ENCODE peak calls at places on chromosomes 11 and 22, in seven cellular contexts. W, F, A, L, T, Z and Q are unnamed samples.

GRCh38 chr11:64519541-64519940 is 71.5 kb upstream of the SLC22A12 start:
- DNase-seq in W (no peak), F (no peak), A (no peak), L (no peak), T (no peak), Z (no peak), Q (no peak)

GRCh38 chr11:93221539-93221938 is 23.7 kb upstream of the SLC36A4 start:
- DNase-seq in W (no peak), F (no peak), A (no peak), L (peak), T (no peak), Z (no peak), Q (no peak)

GRCh38 chr11:69280994-69281393 is 13.0 kb upstream of the MYEOV start:
- DNase-seq in W (no peak), F (no peak), A (peak), L (no peak), T (no peak), Z (no peak), Q (peak)

GRCh38 chr11:36155770-36156485 is 133.3 kb downstream of the COMMD9 start:
- DNase-seq in W (no peak), F (no peak), A (no peak), L (no peak), T (no peak), Z (no peak), Q (no peak)

GRCh38 chr11:19864141-19865120 is 151.8 kb downstream of the NAV2 start:
- DNase-seq in W (no peak), F (no peak), A (peak), L (no peak), T (no peak), Z (no peak), Q (no peak)

GRCh38 chr11:118055966-118056365 is 20.9 kb upstream of the TMPRSS4 start:
- DNase-seq in W (no peak), F (no peak), A (no peak), L (peak), T (no peak), Z (no peak), Q (no peak)

GRCh38 chr11:44316388-44317240 is 6.7 kb upstream of the ALX4 start:
- DNase-seq in W (no peak), F (no peak), A (no peak), L (no peak), T (no peak), Z (no peak), Q (no peak)

GRCh38 chr22:42716649-42717127 is 4.0 kb downstream of the A4GALT start:
- DNase-seq in W (no peak), F (peak), A (no peak), L (peak), T (no peak), Z (no peak), Q (no peak)

GRCh38 chr11:9906043-9906791 is 242.3 kb downstream of the SWAP70 start:
- DNase-seq in W (no peak), F (no peak), A (peak), L (no peak), T (no peak), Z (no peak), Q (no peak)

GRCh38 chr11:78860720-78861422 is 286.2 kb upstream of the NARS2 start:
- DNase-seq in W (no peak), F (no peak), A (peak), L (no peak), T (peak), Z (no peak), Q (no peak)

GRCh38 chr11:33329705-33330329 is 72.6 kb downstream of the HIPK3 start:
- DNase-seq in W (no peak), F (peak), A (peak), L (peak), T (peak), Z (peak), Q (peak)

GRCh38 chr11:120659076-120659475 is 147.5 kb downstream of the GRIK4 start:
- DNase-seq in W (no peak), F (no peak), A (no peak), L (no peak), T (no peak), Z (no peak), Q (no peak)

GRCh38 chr11:70508231-70508480 is 109.8 kb downstream of the CTTN start:
- DNase-seq in W (no peak), F (no peak), A (no peak), L (no peak), T (no peak), Z (no peak), Q (no peak)

GRCh38 chr11:96464695-96465307 is 75.0 kb downstream of the JRKL start:
- DNase-seq in W (no peak), F (peak), A (peak), L (no peak), T (no peak), Z (no peak), Q (no peak)

GRCh38 chr11:68798221-68798813 is 43.4 kb downstream of the CPT1A start:
- DNase-seq in W (no peak), F (peak), A (no peak), L (peak), T (peak), Z (peak), Q (peak)

GRCh38 chr22:17103351-17103750 is 17.8 kb downstream of the TMEM121B start:
- DNase-seq in W (no peak), F (peak), A (no peak), L (no peak), T (no peak), Z (no peak), Q (no peak)

GRCh38 chr22:30301995-30302809 is 12.9 kb upstream of the CASTOR1 start:
- DNase-seq in W (peak), F (no peak), A (no peak), L (peak), T (no peak), Z (no peak), Q (peak)

GRCh38 chr22:22578702-22579424 is 19.8 kb upstream of the PRAME start:
- DNase-seq in W (peak), F (no peak), A (peak), L (no peak), T (no peak), Z (no peak), Q (peak)

GRCh38 chr22:36197065-36197440 is 4.6 kb downstream of the APOL4 start:
- DNase-seq in W (peak), F (no peak), A (peak), L (peak), T (no peak), Z (no peak), Q (no peak)

GRCh38 chr11:114379394-114380069 is 20.8 kb downstream of the C11orf71 start:
- DNase-seq in W (no peak), F (no peak), A (no peak), L (no peak), T (no peak), Z (no peak), Q (no peak)

GRCh38 chr11:102157219-102157618 is 47.0 kb downstream of the YAP1 start:
- DNase-seq in W (peak), F (no peak), A (peak), L (peak), T (no peak), Z (no peak), Q (peak)

GRCh38 chr11:118211006-118211405 is 13.8 kb downstream of the JAML start:
- DNase-seq in W (no peak), F (no peak), A (peak), L (no peak), T (no peak), Z (no peak), Q (no peak)

GRCh38 chr22:24950272-24950902 is 2.1 kb upstream of the KIAA1671 start:
- DNase-seq in W (no peak), F (no peak), A (peak), L (no peak), T (no peak), Z (no peak), Q (peak)

GRCh38 chr22:26610983-26611382 is 6.8 kb downstream of the CRYBB1 start:
- DNase-seq in W (no peak), F (no peak), A (no peak), L (no peak), T (peak), Z (no peak), Q (no peak)

GRCh38 chr11:124886978-124887666 is 10.5 kb downstream of the ROBO4 start:
- DNase-seq in W (no peak), F (no peak), A (no peak), L (no peak), T (no peak), Z (no peak), Q (no peak)

GRCh38 chr11:45457649-45458048 is 171.5 kb upstream of the SYT13 start:
- DNase-seq in W (no peak), F (no peak), A (peak), L (no peak), T (no peak), Z (no peak), Q (no peak)

GRCh38 chr11:110126936-110127335 is 33.7 kb downstream of the ZC3H12C start:
- DNase-seq in W (no peak), F (no peak), A (no peak), L (no peak), T (no peak), Z (no peak), Q (no peak)

GRCh38 chr22:19889951-19890350 is 35.3 kb upstream of the GNB1L start:
- DNase-seq in W (no peak), F (no peak), A (no peak), L (no peak), T (peak), Z (peak), Q (no peak)

GRCh38 chr22:49124588-49124987 is 703.1 kb downstream of the BRD1 start:
- DNase-seq in W (no peak), F (no peak), A (no peak), L (no peak), T (no peak), Z (no peak), Q (no peak)

GRCh38 chr11:47158242-47158641 is 18.4 kb downstream of the ARFGAP2 start:
- DNase-seq in W (no peak), F (no peak), A (no peak), L (no peak), T (no peak), Z (no peak), Q (no peak)

GRCh38 chr22:46086577-46087335 is 63.6 kb upstream of the PPARA start:
- DNase-seq in W (peak), F (no peak), A (no peak), L (no peak), T (no peak), Z (no peak), Q (no peak)

GRCh38 chr11:60305906-60306619 is 21.0 kb upstream of the MS4A6E start:
- DNase-seq in W (no peak), F (no peak), A (peak), L (no peak), T (no peak), Z (no peak), Q (no peak)

GRCh38 chr11:2419638-2420501 is 19.3 kb downstream of the TSSC4 start:
- DNase-seq in W (peak), F (peak), A (peak), L (peak), T (peak), Z (peak), Q (peak)

GRCh38 chr22:43197271-43197941 is 10.5 kb upstream of the TTLL12 start:
- DNase-seq in W (no peak), F (no peak), A (no peak), L (no peak), T (no peak), Z (no peak), Q (no peak)

GRCh38 chr11:72584293-72584921 is 89.8 kb downstream of the PDE2A start:
- DNase-seq in W (peak), F (no peak), A (no peak), L (peak), T (peak), Z (peak), Q (no peak)

GRCh38 chr22:48576333-48577013 is 1251.2 kb downstream of the BRD1 start:
- DNase-seq in W (no peak), F (no peak), A (no peak), L (no peak), T (no peak), Z (no peak), Q (no peak)

GRCh38 chr11:34855754-34856095 is 60.5 kb downstream of the APIP start:
- DNase-seq in W (no peak), F (no peak), A (no peak), L (no peak), T (no peak), Z (no peak), Q (no peak)
- TF ChIP-seq CTCF in W (no peak), F (no peak), A (no peak), L (no peak), T (no peak), Z (no peak), Q (no peak)

GRCh38 chr11:66068923-66069714 is 953 bp upstream of the PACS1 start:
- DNase-seq in W (peak), F (peak), A (peak), L (peak), T (peak), Z (no peak), Q (peak)

GRCh38 chr11:66068154-66068821 is 1.8 kb upstream of the PACS1 start:
- DNase-seq in W (peak), F (peak), A (peak), L (peak), T (peak), Z (peak), Q (peak)

GRCh38 chr11:66071326-66071870 is 1.3 kb downstream of the PACS1 start:
- DNase-seq in W (no peak), F (no peak), A (no peak), L (no peak), T (peak), Z (no peak), Q (no peak)

GRCh38 chr11:66070604-66071325 is 693 bp downstream of the PACS1 start:
- DNase-seq in W (peak), F (peak), A (no peak), L (peak), T (peak), Z (no peak), Q (peak)

GRCh38 chr11:66069715-66070603 is at the start of gene PACS1:
- DNase-seq in W (peak), F (peak), A (peak), L (peak), T (peak), Z (peak), Q (peak)
- TF ChIP-seq CTCF in W (peak), F (no peak), A (no peak), L (no peak), T (no peak), Z (no peak), Q (no peak)

DNA sequence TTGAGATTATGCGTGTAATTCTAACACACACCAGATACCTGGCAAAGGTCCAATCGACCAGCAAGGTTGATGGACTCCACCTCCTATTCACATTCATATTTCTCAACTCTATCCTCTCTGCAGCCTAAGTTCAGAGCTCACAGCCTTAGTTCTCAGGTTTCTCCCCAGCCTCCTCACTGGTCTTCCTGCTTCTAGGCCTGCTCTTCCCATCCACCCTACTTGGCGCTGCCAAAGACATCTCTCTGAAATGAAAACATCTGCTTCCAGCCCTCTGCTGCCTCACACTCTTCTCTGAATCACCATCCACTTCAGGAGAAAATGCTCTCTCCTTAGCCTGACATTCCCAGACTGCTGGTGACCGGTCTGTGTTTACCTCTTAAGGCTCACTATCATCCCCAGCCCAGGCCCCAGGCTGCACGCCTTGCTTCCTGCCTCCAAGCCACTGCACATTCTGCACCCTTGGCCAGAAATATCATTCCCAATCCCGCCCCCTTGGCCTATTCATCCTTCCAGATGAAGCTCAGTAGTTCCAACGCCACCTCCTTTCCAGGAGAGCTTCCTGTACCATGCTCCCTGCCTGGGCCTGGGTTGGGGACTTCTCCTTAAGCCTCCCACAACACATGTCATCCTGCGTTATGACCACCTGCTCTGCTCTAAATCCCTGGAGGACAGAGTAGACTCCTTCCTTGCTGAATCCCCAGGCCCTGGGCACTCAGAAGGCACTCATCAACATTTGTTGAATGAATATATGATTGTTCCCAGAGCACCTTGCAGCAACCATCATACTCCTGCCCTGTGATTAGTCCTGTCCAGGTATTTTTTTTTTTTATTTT is 3.5 kb downstream of the ARRB1 start:
- DNase-seq in W (no peak), F (no peak), A (peak), L (no peak), T (no peak), Z (no peak), Q (no peak)
- TF ChIP-seq CTCF in W (no peak), F (no peak), A (no peak), L (no peak), T (no peak), Z (no peak), Q (no peak)

GRCh38 chr22:18148508-18148965 is 1.4 kb upstream of the USP18 start:
- DNase-seq in W (no peak), F (peak), A (no peak), L (no peak), T (no peak), Z (no peak), Q (no peak)
- TF ChIP-seq CTCF in W (no peak), F (no peak), A (no peak), L (no peak), T (no peak), Z (no peak), Q (no peak)

GRCh38 chr11:1310772-1311468 is 1.5 kb upstream of the TOLLIP start:
- DNase-seq in W (no peak), F (peak), A (no peak), L (no peak), T (peak), Z (peak), Q (peak)

GRCh38 chr11:1308745-1309497 is 511 bp downstream of the TOLLIP start:
- DNase-seq in W (no peak), F (no peak), A (no peak), L (no peak), T (peak), Z (no peak), Q (no peak)

GRCh38 chr11:1310315-1310687 is 869 bp upstream of the TOLLIP start:
- DNase-seq in W (no peak), F (no peak), A (no peak), L (peak), T (peak), Z (no peak), Q (no peak)

GRCh38 chr11:1307998-1308744 is 1.3 kb downstream of the TOLLIP start:
- DNase-seq in W (no peak), F (no peak), A (no peak), L (no peak), T (no peak), Z (no peak), Q (no peak)

DNA sequence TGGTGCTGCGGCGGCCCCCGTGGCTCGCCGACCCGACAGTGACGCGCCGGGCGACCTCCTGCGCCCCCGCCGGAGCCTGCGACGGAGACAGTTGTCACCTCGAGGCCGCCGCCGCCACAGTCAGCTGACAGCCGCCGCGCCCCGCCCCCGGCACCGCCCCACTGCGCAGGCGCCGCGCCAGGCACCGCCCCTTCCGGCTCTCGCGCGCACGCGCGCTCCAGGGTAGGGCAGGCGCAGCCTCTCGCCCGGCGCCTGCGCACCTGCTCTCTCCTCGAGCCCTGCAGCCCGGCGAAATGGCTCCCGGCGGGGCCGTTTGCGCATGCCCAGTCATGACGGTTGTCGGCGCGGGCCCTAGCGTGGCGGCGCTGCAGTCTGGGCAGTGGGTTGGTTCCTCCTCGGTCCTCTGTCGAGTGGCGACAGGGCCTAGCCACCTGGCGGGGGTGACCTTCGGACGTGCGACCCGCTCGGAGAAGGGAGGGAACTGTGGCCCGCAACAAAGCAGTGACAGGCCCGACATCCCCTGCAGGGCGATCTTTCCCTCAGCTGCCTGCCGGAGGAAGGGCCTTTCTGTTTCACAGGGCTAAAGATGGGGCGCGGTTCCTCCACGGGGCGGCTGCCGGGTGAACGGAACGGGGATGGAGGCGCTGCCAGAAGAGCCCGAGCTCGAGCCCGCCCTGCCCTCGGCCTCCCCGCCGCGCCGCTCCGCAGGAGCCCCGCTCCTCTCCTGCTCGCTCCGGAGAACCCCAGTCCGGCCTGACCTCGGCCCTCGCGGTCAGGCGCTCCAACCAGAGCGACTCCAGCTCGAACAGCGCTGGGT is at the start of gene TOLLIP:
- DNase-seq in W (peak), F (peak), A (peak), L (peak), T (peak), Z (peak), Q (peak)
- TF ChIP-seq CTCF in W (peak), F (peak), A (peak), L (peak), T (no peak), Z (peak), Q (no peak)

DNA sequence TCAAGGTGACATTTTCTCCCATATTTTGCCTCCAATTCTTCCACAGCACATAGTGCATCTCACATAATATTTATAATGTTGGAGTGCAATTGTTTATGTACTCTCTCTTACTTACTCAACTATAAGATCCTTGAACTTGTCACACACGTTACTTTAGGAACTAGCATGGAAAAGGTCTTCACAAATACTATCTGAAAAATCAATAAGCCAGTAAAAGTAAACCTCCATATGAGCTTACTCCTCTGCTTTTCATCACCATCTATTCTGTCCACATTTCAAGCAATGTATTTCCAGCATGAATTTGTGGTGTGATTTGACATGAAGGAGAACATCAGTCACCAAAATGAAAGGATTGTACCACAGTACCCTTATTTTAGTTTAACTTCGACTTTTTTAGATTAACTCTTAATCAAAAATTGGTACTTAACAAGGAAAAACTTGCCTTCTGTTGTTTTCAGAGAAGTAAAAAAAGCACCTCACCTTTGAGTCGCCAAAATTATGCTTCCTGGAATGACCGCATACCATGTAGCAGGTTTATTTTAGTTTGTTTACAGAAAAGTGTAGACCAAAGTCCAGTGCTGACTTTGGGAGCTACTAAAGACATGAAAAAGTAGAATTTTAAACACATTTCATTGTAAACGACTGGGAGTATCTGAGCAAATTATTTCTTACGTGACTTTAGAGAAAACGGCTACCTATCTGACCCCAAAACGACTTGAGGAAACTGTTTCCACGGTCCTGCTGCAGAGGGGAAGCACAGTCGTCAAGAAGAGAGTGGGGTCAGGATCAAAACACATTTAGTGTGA is at the start of gene SLC22A9:
- DNase-seq in W (no peak), F (no peak), A (no peak), L (no peak), T (no peak), Z (no peak), Q (peak)
- TF ChIP-seq CTCF in W (no peak), F (no peak), A (no peak), L (no peak), T (no peak), Z (no peak), Q (no peak)